ENCODE peak calls at places on chromosome 18, in nine cellular contexts. N is tibial artery, T is body of pancreas, G is uterus, P is kidney, I is A673, X is lower lobe of right lung, Z is MM.1S, K is right atrium auricular region. Y is an unnamed sample.

GRCh38 chr18:35580748-35581534 is 599 bp upstream of the GALNT1 start:
- DNase-seq in N (peak), T (peak), G (peak), P (peak), I (peak), X (peak), Z (peak), K (no peak), Y (peak)

GRCh38 chr18:79186649-79187048 is 117.5 kb downstream of the ATP9B start:
- DNase-seq in N (no peak), T (no peak), G (no peak), P (no peak), I (no peak), X (no peak), Z (peak), K (no peak), Y (no peak)

GRCh38 chr18:33577688-33578370 is at the start of gene ASXL3:
- DNase-seq in N (peak), T (peak), G (peak), P (peak), I (peak), X (peak), Z (peak), K (no peak), Y (no peak)

GRCh38 chr18:50277935-50278334 is 3.4 kb downstream of the MBD1 start:
- DNase-seq in N (no peak), T (no peak), G (no peak), P (no peak), I (no peak), X (no peak), Z (no peak), K (no peak), Y (no peak)

GRCh38 chr18:54529444-54529843 is 61.6 kb upstream of the DYNAP start:
- DNase-seq in N (no peak), T (no peak), G (no peak), P (no peak), I (no peak), X (no peak), Z (no peak), K (no peak), Y (no peak)

GRCh38 chr18:36128907-36129299 is 237 bp downstream of the SLC39A6 start:
- DNase-seq in N (no peak), T (no peak), G (no peak), P (no peak), I (no peak), X (no peak), Z (no peak), K (peak), Y (peak)

GRCh38 chr18:54150226-54150625 is 74.2 kb downstream of the MBD2 start:
- DNase-seq in N (no peak), T (no peak), G (no peak), P (no peak), I (no peak), X (no peak), Z (no peak), K (no peak), Y (no peak)

GRCh38 chr18:75130591-75131274 is 78.2 kb downstream of the PTGR3 start:
- DNase-seq in N (peak), T (no peak), G (no peak), P (no peak), I (no peak), X (no peak), Z (no peak), K (peak), Y (no peak)

GRCh38 chr18:10085405-10085804 is 171.6 kb downstream of the VAPA start:
- DNase-seq in N (no peak), T (no peak), G (no peak), P (no peak), I (no peak), X (no peak), Z (no peak), K (no peak), Y (no peak)

GRCh38 chr18:47166235-47166634 is 9.9 kb downstream of the IER3IP1 start:
- DNase-seq in N (no peak), T (no peak), G (no peak), P (no peak), I (no peak), X (no peak), Z (no peak), K (no peak), Y (no peak)

GRCh38 chr18:56869189-56869777 is 218.1 kb downstream of the WDR7 start:
- DNase-seq in N (no peak), T (peak), G (no peak), P (no peak), I (peak), X (no peak), Z (peak), K (no peak), Y (no peak)

GRCh38 chr18:59631583-59632181 is 65.5 kb downstream of the CCBE1 start:
- DNase-seq in N (no peak), T (no peak), G (no peak), P (no peak), I (peak), X (no peak), Z (no peak), K (no peak), Y (no peak)

GRCh38 chr18:74906189-74906588 is 302.8 kb downstream of the PTGR3 start:
- DNase-seq in N (no peak), T (no peak), G (no peak), P (no peak), I (no peak), X (no peak), Z (no peak), K (no peak), Y (no peak)

GRCh38 chr18:21760321-21760720 is 19.7 kb downstream of the MIB1 start:
- DNase-seq in N (no peak), T (no peak), G (no peak), P (no peak), I (no peak), X (no peak), Z (no peak), K (no peak), Y (no peak)

GRCh38 chr18:40414155-40414754 is 1540.8 kb upstream of the PIK3C3 start:
- DNase-seq in N (no peak), T (no peak), G (no peak), P (no peak), I (no peak), X (no peak), Z (no peak), K (no peak), Y (no peak)

GRCh38 chr18:55586841-55587240 is 1.2 kb downstream of the TCF4 start:
- DNase-seq in N (no peak), T (no peak), G (no peak), P (no peak), I (peak), X (no peak), Z (no peak), K (no peak), Y (no peak)

GRCh38 chr18:24928479-24928878 is 423.5 kb downstream of the ZNF521 start:
- DNase-seq in N (no peak), T (no peak), G (no peak), P (no peak), I (no peak), X (no peak), Z (no peak), K (no peak), Y (no peak)

DNA sequence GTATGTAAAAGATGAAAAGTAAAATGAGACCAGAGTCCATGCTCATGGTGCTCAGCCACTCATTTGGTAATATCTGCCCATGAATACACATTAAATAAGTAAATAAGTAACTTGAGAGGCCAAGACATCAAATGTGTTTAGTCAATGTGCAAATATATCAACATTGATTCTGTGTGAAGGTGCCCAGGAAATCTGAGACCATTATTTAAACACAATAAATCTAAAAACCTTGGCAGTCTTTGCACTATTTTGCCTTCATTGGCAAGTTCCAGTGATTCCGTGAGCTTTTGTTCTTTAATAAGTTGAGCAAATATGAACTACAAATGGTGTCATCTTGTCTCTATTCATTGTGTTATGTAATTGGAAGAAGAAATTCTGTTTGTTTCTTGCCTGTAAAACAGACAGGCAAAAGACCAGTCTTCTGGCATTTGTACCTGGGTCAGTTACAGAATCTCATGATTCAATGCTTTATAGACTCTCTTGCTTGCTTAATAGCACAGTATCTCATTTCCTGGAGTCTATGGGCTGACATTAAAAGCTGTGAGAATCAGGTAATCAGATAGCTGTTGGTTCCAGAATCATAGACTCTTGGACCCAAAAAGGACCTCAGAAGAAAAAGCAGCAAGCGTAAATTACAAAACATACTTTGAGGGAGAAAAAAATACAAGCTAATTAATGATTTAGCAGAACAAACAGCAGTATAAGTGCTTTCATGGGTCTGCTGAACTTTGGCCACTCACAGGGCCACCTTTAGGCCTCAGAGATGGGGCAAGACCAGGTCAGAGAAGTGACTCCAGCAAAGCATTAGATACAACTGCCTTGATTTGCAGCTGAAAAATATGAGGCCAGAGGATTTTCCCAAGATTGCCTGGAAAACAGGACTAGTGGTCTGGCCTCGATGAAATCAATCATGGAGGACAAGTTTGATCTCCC is 20.0 kb upstream of the SERPINB3 start:
- DNase-seq in N (no peak), T (no peak), G (no peak), P (no peak), I (no peak), X (no peak), Z (no peak), K (no peak), Y (no peak)
- H3K27ac ChIP-seq in N (no peak), T (no peak), G (no peak), P (no peak), I (no peak), X (no peak), Z (no peak), K (no peak), Y (peak)

DNA sequence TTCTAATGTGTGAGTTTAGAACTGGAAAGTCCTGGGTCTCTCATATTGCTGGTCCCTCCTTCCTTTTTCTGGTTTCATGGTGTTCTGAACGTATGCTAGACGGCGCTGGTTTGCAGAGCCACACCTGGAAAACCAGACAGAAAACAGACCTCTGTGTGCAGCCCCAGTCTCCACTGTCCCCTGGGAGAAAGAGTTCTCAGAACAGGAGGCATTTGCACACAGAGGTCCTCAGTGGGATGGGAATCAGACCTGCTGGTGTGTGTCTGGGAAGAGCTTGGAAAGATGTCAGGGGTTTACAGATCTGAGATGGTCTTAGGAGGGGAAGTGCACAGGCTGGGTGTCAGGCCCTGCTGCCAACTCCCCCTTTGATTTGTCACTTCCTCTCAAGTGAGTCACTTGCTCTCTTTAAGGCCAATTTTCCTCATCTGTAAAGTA is 14.9 kb upstream of the MBP start:
- DNase-seq in N (no peak), T (no peak), G (no peak), P (no peak), I (no peak), X (no peak), Z (no peak), K (no peak), Y (no peak)
- TF ChIP-seq CTCF in N (no peak), T (no peak), G (no peak), P (no peak), I (no peak), X (no peak), Z (no peak), K (no peak), Y (no peak)

DNA sequence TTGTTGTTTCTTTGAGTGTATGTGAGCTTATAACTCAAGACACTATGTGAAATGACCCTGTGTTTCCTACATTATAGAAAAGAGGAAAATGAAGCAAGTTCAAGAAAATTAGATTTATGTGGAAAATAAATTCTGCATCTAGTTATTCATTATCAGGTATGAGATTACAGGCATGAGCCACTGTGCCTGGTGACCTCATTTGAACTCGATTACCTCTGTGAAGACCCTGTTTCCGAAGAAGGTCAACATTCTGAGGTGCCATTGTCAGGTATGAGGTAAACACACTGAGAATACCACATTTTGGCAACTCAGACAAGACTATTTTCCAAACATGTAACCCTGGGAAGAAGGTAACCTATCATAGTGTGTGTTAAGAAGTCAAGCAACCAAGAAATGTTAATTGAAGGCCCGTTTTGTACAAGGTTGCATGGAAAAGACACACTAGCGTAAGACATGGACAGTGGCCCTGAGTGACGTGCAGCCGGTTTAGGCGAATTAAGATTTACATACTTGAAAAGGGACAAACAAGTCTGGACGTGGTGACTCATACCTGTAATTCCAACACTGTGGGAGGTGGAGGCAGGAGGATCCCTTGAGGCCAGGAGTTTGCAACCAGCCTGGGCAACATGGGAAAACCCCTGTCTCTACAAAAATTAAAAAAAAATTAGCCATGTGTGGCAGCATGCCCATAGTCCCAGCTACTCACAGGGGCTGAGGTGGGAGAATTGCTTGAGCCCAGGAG is 186.6 kb downstream of the NEDD4L start:
- DNase-seq in N (no peak), T (peak), G (no peak), P (no peak), I (no peak), X (no peak), Z (no peak), K (no peak), Y (no peak)
- H3K27ac ChIP-seq in N (no peak), T (peak), G (no peak), P (peak), I (no peak), X (peak), Z (no peak), K (no peak), Y (no peak)

GRCh38 chr18:26468931-26469340 is 79.4 kb downstream of the KCTD1 start:
- DNase-seq in N (no peak), T (no peak), G (no peak), P (no peak), I (peak), X (no peak), Z (no peak), K (no peak), Y (no peak)
- TF ChIP-seq CTCF in N (no peak), T (peak), G (no peak), P (peak), I (peak), X (peak), Z (peak), K (peak), Y (peak)

GRCh38 chr18:68839701-68840100 is 41.8 kb downstream of the CCDC102B start:
- DNase-seq in N (no peak), T (no peak), G (no peak), P (no peak), I (peak), X (no peak), Z (no peak), K (no peak), Y (no peak)
- H3K27ac ChIP-seq in N (no peak), T (no peak), G (peak), P (no peak), I (peak), X (no peak), Z (no peak), K (no peak), Y (no peak)

GRCh38 chr18:23337599-23338444 is 115.3 kb upstream of the RIOK3 start:
- DNase-seq in N (no peak), T (no peak), G (no peak), P (no peak), I (peak), X (no peak), Z (no peak), K (no peak), Y (no peak)
- TF ChIP-seq CTCF in N (no peak), T (no peak), G (no peak), P (no peak), I (peak), X (no peak), Z (no peak), K (no peak), Y (no peak)

DNA sequence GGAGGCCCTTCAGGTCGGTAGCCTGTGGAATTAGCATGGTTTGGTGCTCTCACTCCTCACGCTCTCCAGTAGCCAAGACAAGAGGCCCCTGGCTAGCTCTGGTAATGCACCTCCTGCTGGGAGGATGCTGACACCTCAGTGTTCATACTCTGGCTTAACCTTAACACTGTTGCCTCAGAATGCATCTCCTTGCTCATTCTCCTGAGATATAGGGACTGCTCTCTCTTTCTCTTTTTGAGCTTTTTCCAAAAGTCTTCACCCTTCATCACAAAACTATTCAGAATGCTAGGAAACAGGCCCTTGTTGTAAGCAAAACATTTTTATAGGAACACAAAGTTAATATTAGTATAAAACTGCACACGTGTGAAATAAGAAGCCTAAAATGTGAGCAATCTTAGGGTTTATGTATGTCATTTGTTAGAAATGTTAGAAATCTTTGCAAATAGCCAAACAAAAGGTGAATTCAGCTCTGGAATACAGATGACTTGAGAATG is 17.3 kb upstream of the IMPA2 start:
- DNase-seq in N (no peak), T (no peak), G (peak), P (no peak), I (no peak), X (no peak), Z (no peak), K (no peak), Y (no peak)
- H3K27ac ChIP-seq in N (peak), T (no peak), G (peak), P (no peak), I (no peak), X (no peak), Z (no peak), K (no peak), Y (peak)

DNA sequence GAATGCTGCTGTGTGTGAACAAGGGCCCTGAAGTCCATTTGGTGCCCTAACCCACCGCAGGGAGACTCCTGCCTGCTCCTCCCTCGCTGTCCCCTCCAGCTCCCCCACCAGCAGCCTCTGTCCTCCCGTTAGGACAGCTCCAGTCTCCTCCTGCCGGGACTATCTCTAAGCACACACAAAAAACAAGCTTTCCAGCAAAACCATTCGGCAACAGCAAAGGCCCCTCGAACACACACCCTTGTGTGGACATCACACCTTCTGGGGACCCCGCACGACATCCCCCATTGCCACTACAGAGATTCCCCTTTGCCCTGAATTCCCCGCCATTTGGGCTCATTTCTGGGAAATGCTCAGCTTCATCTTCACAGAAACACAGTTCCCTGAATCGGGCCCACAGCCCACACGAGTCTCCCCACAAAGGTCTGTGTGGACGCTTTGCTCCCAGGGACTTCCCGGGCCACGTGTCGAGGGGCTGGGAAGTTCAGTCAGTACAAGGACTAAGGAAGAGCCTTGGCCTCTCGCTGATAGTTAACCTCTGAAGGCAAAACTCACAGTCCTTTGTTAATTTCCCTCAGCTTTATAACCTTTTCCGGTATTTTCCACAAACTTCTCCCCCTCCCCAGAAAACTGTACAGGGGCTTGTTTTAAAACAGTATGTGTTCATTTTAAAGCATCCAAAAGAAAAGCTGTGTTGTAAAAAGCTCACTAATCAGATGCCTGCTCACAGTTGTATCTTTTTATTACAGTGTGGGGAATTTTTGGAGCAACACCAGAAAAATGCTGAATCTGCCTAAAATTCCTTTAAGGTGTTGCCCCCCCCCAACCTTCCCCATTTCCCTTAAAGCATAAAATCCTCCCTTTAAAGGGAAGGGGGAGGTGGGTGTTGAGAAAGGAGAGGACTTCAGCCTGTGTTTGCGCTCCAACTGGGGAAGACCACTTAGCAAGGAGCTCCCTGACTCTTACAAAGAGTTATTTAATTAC is 25.9 kb downstream of the SMAD7 start:
- DNase-seq in N (peak), T (no peak), G (no peak), P (peak), I (no peak), X (no peak), Z (no peak), K (no peak), Y (no peak)
- TF ChIP-seq CTCF in N (no peak), T (no peak), G (no peak), P (no peak), I (no peak), X (no peak), Z (no peak), K (no peak), Y (no peak)

GRCh38 chr18:8794133-8794986 is 89.0 kb downstream of the MTCL1 start:
- DNase-seq in N (no peak), T (no peak), G (no peak), P (no peak), I (no peak), X (no peak), Z (no peak), K (no peak), Y (no peak)

GRCh38 chr18:8788503-8789429 is 83.4 kb downstream of the MTCL1 start:
- DNase-seq in N (no peak), T (no peak), G (no peak), P (no peak), I (no peak), X (no peak), Z (no peak), K (no peak), Y (no peak)

GRCh38 chr18:8793445-8794132 is 88.2 kb downstream of the MTCL1 start:
- DNase-seq in N (no peak), T (no peak), G (no peak), P (no peak), I (no peak), X (no peak), Z (no peak), K (no peak), Y (no peak)

GRCh38 chr18:8792688-8793316 is 87.4 kb downstream of the MTCL1 start:
- DNase-seq in N (no peak), T (no peak), G (no peak), P (no peak), I (no peak), X (no peak), Z (no peak), K (no peak), Y (no peak)

GRCh38 chr18:8791171-8791651 is 85.9 kb downstream of the MTCL1 start:
- DNase-seq in N (no peak), T (no peak), G (no peak), P (no peak), I (no peak), X (no peak), Z (no peak), K (no peak), Y (no peak)
- H3K27ac ChIP-seq in N (no peak), T (no peak), G (no peak), P (no peak), I (no peak), X (no peak), Z (no peak), K (no peak), Y (no peak)

Y was measured in esophagus squamous epithelium.